ENCODE peak calls at places on chromosomes 11 and 22, in ten cellular contexts. S is upper lobe of left lung, L is stomach, F is H1, Y is SK-N-SH, R is suprapubic skin, G is transverse colon, N is esophagus muscularis mucosa, Q is K562, M is GM12878. U is an unnamed sample.
A peak's percentile ranks its signal among the peaks of the same experiment; 100 is the strongest.

GRCh38 chr11:57903441-57904123 is 120.1 kb upstream of the OR9Q1 start:
- DNase-seq in L (peak; percentile 49), M (no peak), Y (no peak), N (peak; percentile 83), Q (peak; percentile 60), F (no peak), G (peak; percentile 80), R (peak; percentile 83), S (no peak), U (no peak)

GRCh38 chr11:28910926-28911325 is 802.7 kb downstream of the METTL15 start:
- DNase-seq in S (no peak), Q (no peak), G (no peak), F (no peak), L (no peak), R (no peak), M (no peak), Y (no peak), N (no peak), U (no peak)

GRCh38 chr11:129280027-129280811 is 88.1 kb upstream of the ARHGAP32 start:
- DNase-seq in S (no peak), Q (no peak), M (no peak), Y (peak; percentile 34), G (peak; percentile 8), L (no peak), R (no peak), N (no peak), F (no peak), U (no peak)

GRCh38 chr11:67367836-67368227 is 5.6 kb downstream of the CLCF1 start:
- DNase-seq in N (no peak), F (no peak), S (no peak), R (no peak), G (no peak), L (no peak), M (no peak), Q (no peak), Y (no peak), U (no peak)

GRCh38 chr22:49944399-49944891 is 16.1 kb upstream of the PIM3 start:
- DNase-seq in Q (no peak), M (no peak), R (no peak), N (no peak), L (no peak), S (no peak), Y (no peak), G (no peak), F (no peak), U (no peak)

GRCh38 chr11:112558691-112559090 is 298.0 kb upstream of the PLET1 start:
- DNase-seq in S (no peak), Q (no peak), L (no peak), R (no peak), G (no peak), F (no peak), N (no peak), M (no peak), Y (no peak), U (no peak)

GRCh38 chr11:92018332-92018731 is 206.3 kb upstream of the FAT3 start:
- DNase-seq in Q (no peak), R (no peak), N (no peak), F (no peak), L (no peak), G (no peak), Y (no peak), M (no peak), S (no peak), U (no peak)

GRCh38 chr22:26689553-26690301 is 32.3 kb downstream of the MIAT start:
- DNase-seq in S (no peak), L (no peak), Y (no peak), G (no peak), Q (no peak), R (no peak), F (no peak), N (no peak), M (no peak), U (no peak)

GRCh38 chr11:27375370-27375769 is 12.4 kb upstream of the CCDC34 start:
- DNase-seq in Q (no peak), Y (no peak), S (no peak), R (no peak), G (no peak), F (no peak), N (no peak), M (no peak), L (no peak), U (no peak)

GRCh38 chr22:39457047-39457545 is 284 bp downstream of the MGAT3 start:
- DNase-seq in R (no peak), G (no peak), Y (peak; percentile 82), S (no peak), Q (peak; percentile 76), N (no peak), L (no peak), F (no peak), M (no peak), U (no peak)

GRCh38 chr11:733072-733471 is 14.2 kb upstream of the TALDO1 start:
- DNase-seq in Y (no peak), M (no peak), F (no peak), L (no peak), N (no peak), R (no peak), G (no peak), Q (peak; percentile 26), S (peak; percentile 40), U (no peak)

GRCh38 chr11:128406365-128406706 is 181.0 kb downstream of the ETS1 start:
- DNase-seq in R (no peak), S (no peak), Y (no peak), Q (no peak), G (no peak), L (no peak), F (no peak), M (no peak), N (peak; percentile 81), U (no peak)

GRCh38 chr11:75733346-75734107 is 15.9 kb downstream of the MOGAT2 start:
- DNase-seq in Y (peak; percentile 52), F (no peak), Q (no peak), M (no peak), N (no peak), S (no peak), G (no peak), L (peak; percentile 61), R (peak; percentile 70), U (no peak)

GRCh38 chr11:106391771-106392412 is 314.4 kb downstream of the AASDHPPT start:
- DNase-seq in N (no peak), L (no peak), S (no peak), M (no peak), G (no peak), Q (no peak), F (no peak), Y (no peak), R (no peak), U (no peak)

DNA sequence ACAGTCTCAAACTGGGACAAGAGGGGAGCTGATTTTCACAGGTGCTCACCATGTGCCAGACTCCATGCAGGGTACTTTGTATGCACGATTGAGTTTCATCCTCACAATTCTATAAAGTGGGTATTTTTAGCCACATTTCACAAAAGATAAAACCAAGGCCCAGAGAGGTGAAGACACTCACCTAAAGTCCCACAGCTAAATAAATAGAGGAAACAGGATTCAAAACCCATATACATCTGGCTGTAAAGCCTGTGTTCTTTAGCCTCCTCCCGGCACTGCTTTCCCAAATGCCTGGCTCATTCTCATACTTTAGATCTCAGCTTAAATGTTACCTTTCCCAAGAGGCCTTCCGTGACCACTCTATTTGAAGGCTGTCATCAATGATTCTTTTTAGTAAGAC is 13.2 kb upstream of the KCTD14 start:
- DNase-seq in L (no peak), S (no peak), Q (no peak), Y (no peak), N (no peak), F (no peak), R (no peak), G (no peak), M (no peak), U (no peak)
- TF ChIP-seq POLR2AphosphoS5 in L (no peak), S (no peak), Q (no peak), Y (no peak), N (no peak), F (no peak), R (no peak), G (no peak), M (no peak), U (no peak)

GRCh38 chr11:114525682-114526081 is 34.0 kb downstream of the NXPE1 start:
- DNase-seq in R (no peak), F (no peak), N (no peak), S (no peak), L (no peak), M (no peak), Q (no peak), Y (no peak), G (no peak), U (no peak)
- H3K4me3 ChIP-seq in R (no peak overlapping the region), F (no peak overlapping the region), N (no peak overlapping the region), S (no peak overlapping the region), L (no peak overlapping the region), M (no peak overlapping the region), Q (no peak overlapping the region), Y (no peak overlapping the region), G (no peak overlapping the region), U (no peak overlapping the region)

GRCh38 chr11:44112083-44112865 is 16.8 kb downstream of the EXT2 start:
- DNase-seq in Q (no peak), Y (peak; percentile 58), G (no peak), L (no peak), S (no peak), N (no peak), M (no peak), R (no peak), F (no peak), U (no peak)

GRCh38 chr11:44113018-44113417 is 17.5 kb downstream of the EXT2 start:
- DNase-seq in M (no peak), Q (no peak), R (no peak), G (no peak), N (no peak), Y (no peak), L (no peak), F (no peak), S (no peak), U (no peak)

GRCh38 chr11:44108260-44108659 is 12.8 kb downstream of the EXT2 start:
- DNase-seq in F (no peak), Y (no peak), M (no peak), R (no peak), Q (no peak), G (no peak), N (no peak), S (no peak), L (no peak), U (no peak)

GRCh38 chr11:44113572-44113971 is 18.1 kb downstream of the EXT2 start:
- DNase-seq in L (no peak), N (no peak), M (no peak), G (no peak), R (no peak), Q (no peak), S (no peak), F (no peak), Y (no peak), U (no peak)

DNA sequence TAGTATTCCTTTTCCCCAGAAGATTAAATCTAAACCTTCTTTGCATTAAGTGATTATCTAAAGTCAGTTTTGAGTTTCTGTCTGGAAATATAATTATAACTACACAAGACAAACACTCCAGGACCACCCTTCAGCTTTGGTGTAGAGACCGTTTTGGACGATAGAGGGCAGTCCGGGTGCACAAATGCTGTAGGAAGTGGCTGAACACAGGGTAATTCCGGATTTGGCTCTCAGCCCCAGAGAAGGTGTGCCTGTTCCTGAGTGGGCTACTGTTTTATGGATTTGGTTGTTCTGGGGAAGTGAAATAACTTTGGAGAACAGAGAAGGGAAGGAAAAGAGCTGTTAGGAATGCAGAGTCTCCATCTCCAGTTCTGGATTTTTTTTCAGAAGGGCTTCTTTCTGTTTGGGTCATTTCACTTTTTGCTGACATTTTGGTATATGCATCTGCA is 14.8 kb downstream of the EXT2 start:
- DNase-seq in G (peak; percentile 53), F (peak; percentile 71), L (peak; percentile 46), M (no peak), R (no peak), N (no peak), Y (peak; percentile 65), S (no peak), Q (peak; percentile 60), U (no peak)
- TF ChIP-seq EP300 in G (no peak), F (no peak), L (no peak), M (no peak), R (no peak), N (no peak), Y (no peak), S (no peak), Q (no peak), U (no peak)

GRCh38 chr22:37229012-37229804 is 14.9 kb downstream of the RAC2 start:
- DNase-seq in Y (peak; percentile 56), F (no peak), L (no peak), M (no peak), G (no peak), Q (peak; percentile 30), S (no peak), N (no peak), R (no peak), U (no peak)
- TF ChIP-seq POLR2AphosphoS5 in Y (peak; percentile 24), F (no peak), L (no peak), M (no peak), G (no peak), Q (no peak), S (no peak), N (no peak), R (no peak), U (no peak)